ENCODE peak calls at places on chromosomes 1 and 21, in six cellular contexts. L is mesenchymal stem cell, S is mucosa of descending colon, Y is cardiac muscle cell, N is esophagus squamous epithelium, K is endodermal cell. Z is an unnamed sample. For H3K36me3, the result is how much of the 10 kb centered on the place peaks cover.

GRCh38 chr1:208298593-208299233 is 54.5 kb upstream of the PLXNA2 start:
- DNase-seq in Y (no peak), N (no peak), L (no peak), S (peak), K (no peak), Z (no peak)

GRCh38 chr1:26012862-26013261 is 8.7 kb upstream of the EXTL1 start:
- DNase-seq in K (no peak), L (no peak), N (no peak), Y (no peak), S (no peak), Z (no peak)

GRCh38 chr21:42461881-42462877 is 33.8 kb downstream of the RSPH1 start:
- DNase-seq in N (no peak), K (peak), L (no peak), S (peak), Y (no peak), Z (no peak)

GRCh38 chr1:54362881-54363340 is 43.3 kb downstream of the SSBP3 start:
- DNase-seq in N (no peak), K (no peak), L (peak), Y (peak), S (no peak), Z (peak)

GRCh38 chr1:242523968-242524570 is 428 bp downstream of the PLD5 start:
- DNase-seq in Y (peak), K (peak), L (no peak), S (peak), N (no peak), Z (peak)

GRCh38 chr1:10674700-10675598 is 121.5 kb downstream of the CASZ1 start:
- DNase-seq in S (peak), L (no peak), K (no peak), Y (no peak), N (no peak), Z (peak)

GRCh38 chr1:164804366-164804765 is 245.4 kb downstream of the PBX1 start:
- DNase-seq in N (no peak), Y (peak), S (no peak), L (no peak), K (no peak), Z (peak)

GRCh38 chr1:207848234-207848633 is 62.7 kb downstream of the CD34 start:
- DNase-seq in K (no peak), S (peak), N (peak), Y (peak), L (peak), Z (no peak)

GRCh38 chr1:241499910-241500309 is 19.6 kb downstream of the FH start:
- DNase-seq in K (peak), Y (peak), L (peak), S (peak), N (no peak), Z (peak)

GRCh38 chr1:226209307-226210059 is 14.0 kb upstream of the MIXL1 start:
- DNase-seq in N (no peak), S (no peak), Y (no peak), K (peak), L (no peak), Z (peak)
- H3K4me3 ChIP-seq in N (no peak), S (no peak), Y (no peak), K (no peak), L (no peak), Z (no peak)

DNA sequence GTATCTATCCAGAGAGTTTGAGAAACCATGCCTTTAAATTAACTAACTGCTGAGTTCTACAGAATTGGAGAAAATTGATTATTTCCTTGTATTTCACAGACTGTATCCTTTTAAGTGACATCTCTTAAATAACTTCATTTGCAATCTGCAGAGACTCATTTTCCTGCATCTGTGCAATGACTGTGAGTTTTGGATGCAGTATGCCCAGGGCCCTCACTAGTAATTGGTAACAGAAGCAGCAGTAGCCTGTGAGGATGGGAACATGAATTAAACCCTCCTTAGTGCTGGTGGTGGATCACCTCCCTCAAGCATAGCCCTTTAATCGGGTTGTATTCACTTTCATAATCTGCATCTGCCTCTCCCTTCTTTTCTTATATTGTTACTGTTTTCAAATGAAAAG is 21.7 kb upstream of the SH3D21 start:
- DNase-seq in N (no peak), L (no peak), S (no peak), K (no peak), Y (no peak), Z (no peak)
- H3K36me3 ChIP-seq in N (under half), L (half or more), S (under half), K (half or more), Y (under half), Z (half or more)

DNA sequence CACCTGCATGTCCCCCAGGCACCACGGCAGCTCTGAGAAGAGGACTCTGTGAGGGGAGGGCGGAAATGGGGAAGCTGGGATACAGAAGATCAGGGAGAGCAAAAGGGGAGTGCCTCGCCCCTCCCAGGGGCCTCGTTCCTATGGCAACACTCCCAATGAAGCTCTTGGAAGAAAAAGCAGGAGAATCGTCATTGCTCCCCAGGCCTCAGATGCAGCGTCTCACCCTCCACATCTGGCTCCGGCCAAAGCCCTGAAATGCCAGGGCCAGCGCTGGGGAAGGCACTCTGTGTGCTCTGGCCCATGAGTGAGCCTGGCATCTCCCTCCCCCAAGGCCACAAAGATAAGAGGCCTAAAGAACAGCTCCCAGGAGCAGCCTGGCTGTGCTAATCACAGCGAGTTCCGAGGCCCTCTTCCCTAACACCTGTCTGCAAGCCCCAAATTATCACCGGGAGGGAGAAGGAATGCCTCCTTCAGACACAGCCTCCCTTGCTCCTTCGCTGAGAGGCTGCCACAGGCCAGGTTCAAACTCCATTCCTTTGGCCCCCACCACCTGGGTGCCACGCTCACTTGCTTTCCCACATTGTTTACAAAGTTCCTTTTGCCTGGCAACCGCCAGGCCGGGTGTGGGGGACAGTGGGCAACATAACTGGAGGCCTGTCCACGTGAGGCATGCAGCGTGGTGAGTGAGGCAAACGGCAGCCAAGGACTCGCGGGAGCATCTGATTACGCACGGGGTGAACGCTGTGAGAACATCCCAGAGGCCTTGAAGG is 27.8 kb downstream of the ECE1 start:
- DNase-seq in L (peak), Y (peak), S (peak), N (no peak), K (peak), Z (peak)
- H3K4me3 ChIP-seq in L (no peak), Y (no peak), S (no peak), N (peak), K (no peak), Z (no peak)

GRCh38 chr1:84496498-84496897 is 9.7 kb upstream of the SPATA1 start:
- DNase-seq in S (no peak), K (no peak), L (no peak), Y (no peak), N (no peak), Z (no peak)

GRCh38 chr1:84489766-84490165 is 10.7 kb downstream of the RPF1 start:
- DNase-seq in K (no peak), N (no peak), Y (no peak), L (no peak), S (no peak), Z (no peak)

GRCh38 chr1:84488107-84488506 is 9.0 kb downstream of the RPF1 start:
- DNase-seq in K (no peak), S (no peak), Y (no peak), N (no peak), L (no peak), Z (no peak)

GRCh38 chr1:84493747-84494146 is 12.4 kb upstream of the SPATA1 start:
- DNase-seq in K (no peak), Y (no peak), L (no peak), S (no peak), N (no peak), Z (no peak)

GRCh38 chr1:84492726-84493125 is 13.5 kb upstream of the SPATA1 start:
- DNase-seq in Y (no peak), S (no peak), K (no peak), N (no peak), L (peak), Z (no peak)
- H3K36me3 ChIP-seq in Y (under half), S (under half), K (half or more), N (under half), L (half or more), Z (half or more)